ENCODE peak calls at places on chromosomes 2 and 18, in five cellular contexts. One of them, this sample, is unnamed. For H3K9me3, the result is how much of the 10 kb centered on the place peaks cover.

GRCh38 chr2:47309952-47310800 is 92.8 kb upstream of the MSH2 start:
- DNase-seq in astrocyte: peak
- DNase-seq in ascending aorta: no peak
- DNase-seq in A673: no peak
- DNase-seq in SK-N-SH: no peak
- DNase-seq in this sample: no peak

GRCh38 chr18:22018366-22018765 is 151.0 kb upstream of the GATA6 start:
- DNase-seq in astrocyte: no peak
- DNase-seq in ascending aorta: no peak
- DNase-seq in A673: no peak
- DNase-seq in SK-N-SH: no peak
- DNase-seq in this sample: no peak

GRCh38 chr2:185876234-185876633 is 137.6 kb downstream of the FSIP2 start:
- DNase-seq in astrocyte: no peak
- DNase-seq in ascending aorta: no peak
- DNase-seq in A673: no peak
- DNase-seq in SK-N-SH: no peak
- DNase-seq in this sample: no peak

GRCh38 chr2:66095820-66096219 is 339.1 kb upstream of the MEIS1 start:
- DNase-seq in astrocyte: no peak
- DNase-seq in ascending aorta: no peak
- DNase-seq in A673: no peak
- DNase-seq in SK-N-SH: no peak
- DNase-seq in this sample: no peak

GRCh38 chr2:69036926-69037325 is 23.9 kb downstream of the ANTXR1 start:
- DNase-seq in astrocyte: peak
- DNase-seq in ascending aorta: no peak
- DNase-seq in A673: no peak
- DNase-seq in SK-N-SH: no peak
- DNase-seq in this sample: no peak

GRCh38 chr18:77129150-77129551 is 3.4 kb downstream of the MBP start:
- DNase-seq in astrocyte: peak
- DNase-seq in ascending aorta: no peak
- DNase-seq in A673: no peak
- DNase-seq in SK-N-SH: no peak
- DNase-seq in this sample: peak

GRCh38 chr2:121076885-121077549 is 208.0 kb downstream of the TFCP2L1 start:
- DNase-seq in astrocyte: no peak
- DNase-seq in ascending aorta: no peak
- DNase-seq in A673: peak
- DNase-seq in SK-N-SH: peak
- DNase-seq in this sample: no peak

GRCh38 chr2:33321236-33321731 is 155.2 kb upstream of the RASGRP3 start:
- DNase-seq in astrocyte: peak
- DNase-seq in ascending aorta: no peak
- DNase-seq in A673: no peak
- DNase-seq in SK-N-SH: no peak
- DNase-seq in this sample: peak

DNA sequence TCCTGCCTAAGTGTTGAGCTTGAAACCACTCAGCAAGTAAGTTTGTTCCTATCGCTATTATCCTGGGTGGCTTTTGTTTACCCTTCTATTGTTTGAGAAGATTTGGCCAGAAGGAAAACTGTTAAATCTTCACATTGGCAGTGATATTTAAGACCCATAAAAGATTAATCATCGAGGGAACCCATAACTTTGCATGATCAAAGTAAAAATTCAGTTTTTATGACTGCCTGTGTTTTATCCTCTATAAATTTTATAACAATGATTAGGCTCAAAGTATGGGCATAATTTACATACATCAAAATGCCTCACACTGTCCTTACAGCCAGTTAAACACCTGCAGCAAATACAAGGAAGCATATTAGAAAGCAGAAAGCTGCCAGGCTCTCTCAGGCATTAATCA is 289.1 kb downstream of the ICOS start:
- DNase-seq in astrocyte: no peak
- DNase-seq in ascending aorta: no peak
- DNase-seq in A673: no peak
- DNase-seq in SK-N-SH: no peak
- DNase-seq in this sample: no peak
- TF ChIP-seq CTCF in astrocyte: no peak
- TF ChIP-seq CTCF in ascending aorta: no peak
- TF ChIP-seq CTCF in A673: no peak
- TF ChIP-seq CTCF in SK-N-SH: no peak
- TF ChIP-seq CTCF in this sample: no peak

DNA sequence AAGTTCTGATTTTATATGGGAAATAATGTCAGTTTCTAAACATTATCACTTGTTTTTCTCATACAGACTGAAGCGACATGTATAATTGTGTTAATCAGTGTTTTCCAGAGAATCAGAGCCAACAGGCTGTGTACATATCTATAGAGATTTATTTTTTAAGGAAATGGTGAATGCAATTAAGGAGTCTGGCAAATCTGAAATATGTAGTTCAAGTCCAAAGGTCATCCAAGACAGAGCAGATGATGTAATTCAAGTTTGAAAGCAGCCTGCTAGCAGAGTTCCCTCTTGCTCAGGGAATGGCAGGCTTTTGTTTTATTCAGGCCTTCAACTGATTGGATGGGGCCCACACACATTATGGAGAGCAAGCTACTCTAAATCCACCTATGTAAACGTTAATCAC is 282.6 kb downstream of the CBLN2 start:
- DNase-seq in astrocyte: no peak
- DNase-seq in ascending aorta: no peak
- DNase-seq in A673: no peak
- DNase-seq in SK-N-SH: no peak
- DNase-seq in this sample: no peak
- H3K9me3 ChIP-seq in astrocyte: under half
- H3K9me3 ChIP-seq in ascending aorta: under half
- H3K9me3 ChIP-seq in A673: under half
- H3K9me3 ChIP-seq in SK-N-SH: under half
- H3K9me3 ChIP-seq in this sample: under half

GRCh38 chr2:160871096-160871495 is 289.1 kb upstream of the TANK start:
- DNase-seq in astrocyte: no peak
- DNase-seq in ascending aorta: no peak
- DNase-seq in A673: no peak
- DNase-seq in SK-N-SH: no peak
- DNase-seq in this sample: no peak

GRCh38 chr2:160868891-160869290 is 291.3 kb upstream of the TANK start:
- DNase-seq in astrocyte: no peak
- DNase-seq in ascending aorta: no peak
- DNase-seq in A673: no peak
- DNase-seq in SK-N-SH: no peak
- DNase-seq in this sample: peak

GRCh38 chr2:160871953-160872352 is 288.3 kb upstream of the TANK start:
- DNase-seq in astrocyte: no peak
- DNase-seq in ascending aorta: no peak
- DNase-seq in A673: no peak
- DNase-seq in SK-N-SH: no peak
- DNase-seq in this sample: no peak

DNA sequence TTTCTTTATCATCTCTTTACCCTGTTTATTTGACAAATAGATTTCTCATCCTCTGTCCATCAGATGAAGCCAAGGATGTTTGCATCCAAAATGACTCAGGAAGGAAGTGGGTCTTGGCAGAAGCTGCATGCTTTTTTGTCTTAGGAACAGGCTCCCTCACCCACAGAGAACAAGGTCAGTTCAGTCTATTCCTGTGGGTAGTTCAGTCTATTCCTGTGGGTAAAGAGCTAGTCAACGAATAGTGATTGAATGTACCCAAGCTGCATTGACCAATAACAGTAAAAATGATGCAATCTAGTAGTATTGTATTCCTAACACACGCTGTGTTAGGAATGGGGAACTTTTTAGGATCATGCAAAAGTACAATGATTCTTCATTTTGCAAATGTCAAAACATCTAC is 290.8 kb upstream of the TANK start:
- DNase-seq in astrocyte: peak
- DNase-seq in ascending aorta: no peak
- DNase-seq in A673: peak
- DNase-seq in SK-N-SH: no peak
- DNase-seq in this sample: peak
- H3K27ac ChIP-seq in astrocyte: no peak
- H3K27ac ChIP-seq in ascending aorta: peak
- H3K27ac ChIP-seq in A673: no peak
- H3K27ac ChIP-seq in SK-N-SH: peak
- H3K27ac ChIP-seq in this sample: no peak

GRCh38 chr2:212005077-212005671 is 533.4 kb downstream of the ERBB4 start:
- DNase-seq in astrocyte: peak
- DNase-seq in ascending aorta: no peak
- DNase-seq in A673: peak
- DNase-seq in SK-N-SH: peak
- DNase-seq in this sample: no peak
- TF ChIP-seq CTCF in astrocyte: peak
- TF ChIP-seq CTCF in ascending aorta: no peak
- TF ChIP-seq CTCF in A673: peak
- TF ChIP-seq CTCF in SK-N-SH: peak
- TF ChIP-seq CTCF in this sample: peak